ENCODE peak calls at places on chromosome 20, in ten cellular contexts. One of them, this sample, is unnamed.

GRCh38 chr20:23451956-23452487 is 654 bp downstream of the CST11 start:
- DNase-seq in neural progenitor cell: no peak
- DNase-seq in brain microvascular endothelial cell: no peak
- DNase-seq in CD8-positive, alpha-beta T cell: no peak
- DNase-seq in H7: no peak
- DNase-seq in BJ: no peak
- DNase-seq in vagina: no peak
- DNase-seq in GM23248: no peak
- DNase-seq in body of pancreas: no peak
- DNase-seq in AG09309: no peak
- DNase-seq in this sample: no peak

GRCh38 chr20:47785900-47786762 is 850 bp upstream of the SULF2 start:
- DNase-seq in neural progenitor cell: peak
- DNase-seq in brain microvascular endothelial cell: peak
- DNase-seq in CD8-positive, alpha-beta T cell: no peak
- DNase-seq in H7: peak
- DNase-seq in BJ: no peak
- DNase-seq in vagina: no peak
- DNase-seq in GM23248: peak
- DNase-seq in body of pancreas: peak
- DNase-seq in AG09309: peak
- DNase-seq in this sample: peak

GRCh38 chr20:56631318-56631989 is 2.3 kb downstream of the TFAP2C start:
- DNase-seq in neural progenitor cell: peak
- DNase-seq in brain microvascular endothelial cell: no peak
- DNase-seq in CD8-positive, alpha-beta T cell: no peak
- DNase-seq in H7: peak
- DNase-seq in BJ: no peak
- DNase-seq in vagina: no peak
- DNase-seq in GM23248: no peak
- DNase-seq in body of pancreas: no peak
- DNase-seq in AG09309: no peak
- DNase-seq in this sample: no peak

GRCh38 chr20:61802721-61803311 is 262.9 kb downstream of the TAF4 start:
- DNase-seq in neural progenitor cell: peak
- DNase-seq in brain microvascular endothelial cell: no peak
- DNase-seq in CD8-positive, alpha-beta T cell: no peak
- DNase-seq in H7: peak
- DNase-seq in BJ: no peak
- DNase-seq in vagina: no peak
- DNase-seq in GM23248: no peak
- DNase-seq in body of pancreas: no peak
- DNase-seq in AG09309: no peak
- DNase-seq in this sample: no peak

GRCh38 chr20:20411841-20412240 is 43.9 kb downstream of the INSM1 start:
- DNase-seq in neural progenitor cell: no peak
- DNase-seq in brain microvascular endothelial cell: no peak
- DNase-seq in CD8-positive, alpha-beta T cell: no peak
- DNase-seq in H7: no peak
- DNase-seq in BJ: no peak
- DNase-seq in vagina: no peak
- DNase-seq in GM23248: no peak
- DNase-seq in body of pancreas: no peak
- DNase-seq in AG09309: no peak
- DNase-seq in this sample: no peak

GRCh38 chr20:24651973-24652340 is 182.5 kb downstream of the SYNDIG1 start:
- DNase-seq in neural progenitor cell: no peak
- DNase-seq in brain microvascular endothelial cell: no peak
- DNase-seq in CD8-positive, alpha-beta T cell: no peak
- DNase-seq in H7: no peak
- DNase-seq in BJ: no peak
- DNase-seq in vagina: no peak
- DNase-seq in GM23248: no peak
- DNase-seq in body of pancreas: no peak
- DNase-seq in AG09309: no peak
- DNase-seq in this sample: no peak

GRCh38 chr20:13009682-13010406 is 1.1 kb downstream of the SPTLC3 start:
- DNase-seq in neural progenitor cell: no peak
- DNase-seq in brain microvascular endothelial cell: peak
- DNase-seq in CD8-positive, alpha-beta T cell: no peak
- DNase-seq in H7: no peak
- DNase-seq in BJ: peak
- DNase-seq in vagina: no peak
- DNase-seq in GM23248: peak
- DNase-seq in body of pancreas: peak
- DNase-seq in AG09309: peak
- DNase-seq in this sample: peak

GRCh38 chr20:36728986-36729385 is 16.9 kb downstream of the NDRG3 start:
- DNase-seq in neural progenitor cell: peak
- DNase-seq in brain microvascular endothelial cell: peak
- DNase-seq in CD8-positive, alpha-beta T cell: no peak
- DNase-seq in H7: peak
- DNase-seq in BJ: no peak
- DNase-seq in vagina: no peak
- DNase-seq in GM23248: peak
- DNase-seq in body of pancreas: no peak
- DNase-seq in AG09309: no peak
- DNase-seq in this sample: peak

GRCh38 chr20:63552481-63553249 is 1.3 kb upstream of the FNDC11 start:
- DNase-seq in neural progenitor cell: no peak
- DNase-seq in brain microvascular endothelial cell: no peak
- DNase-seq in CD8-positive, alpha-beta T cell: peak
- DNase-seq in H7: no peak
- DNase-seq in BJ: no peak
- DNase-seq in vagina: no peak
- DNase-seq in GM23248: no peak
- DNase-seq in body of pancreas: no peak
- DNase-seq in AG09309: no peak
- DNase-seq in this sample: no peak

GRCh38 chr20:63553251-63553932 is 567 bp upstream of the FNDC11 start:
- DNase-seq in neural progenitor cell: peak
- DNase-seq in brain microvascular endothelial cell: peak
- DNase-seq in CD8-positive, alpha-beta T cell: peak
- DNase-seq in H7: peak
- DNase-seq in BJ: no peak
- DNase-seq in vagina: no peak
- DNase-seq in GM23248: peak
- DNase-seq in body of pancreas: peak
- DNase-seq in AG09309: no peak
- DNase-seq in this sample: peak

GRCh38 chr20:63555661-63556381 is 1.9 kb downstream of the FNDC11 start:
- DNase-seq in neural progenitor cell: no peak
- DNase-seq in brain microvascular endothelial cell: no peak
- DNase-seq in CD8-positive, alpha-beta T cell: no peak
- DNase-seq in H7: no peak
- DNase-seq in BJ: no peak
- DNase-seq in vagina: no peak
- DNase-seq in GM23248: no peak
- DNase-seq in body of pancreas: no peak
- DNase-seq in AG09309: no peak
- DNase-seq in this sample: no peak

GRCh38 chr20:63553933-63554290 is at the start of gene FNDC11:
- DNase-seq in neural progenitor cell: peak
- DNase-seq in brain microvascular endothelial cell: no peak
- DNase-seq in CD8-positive, alpha-beta T cell: no peak
- DNase-seq in H7: peak
- DNase-seq in BJ: no peak
- DNase-seq in vagina: no peak
- DNase-seq in GM23248: peak
- DNase-seq in body of pancreas: no peak
- DNase-seq in AG09309: no peak
- DNase-seq in this sample: no peak

DNA sequence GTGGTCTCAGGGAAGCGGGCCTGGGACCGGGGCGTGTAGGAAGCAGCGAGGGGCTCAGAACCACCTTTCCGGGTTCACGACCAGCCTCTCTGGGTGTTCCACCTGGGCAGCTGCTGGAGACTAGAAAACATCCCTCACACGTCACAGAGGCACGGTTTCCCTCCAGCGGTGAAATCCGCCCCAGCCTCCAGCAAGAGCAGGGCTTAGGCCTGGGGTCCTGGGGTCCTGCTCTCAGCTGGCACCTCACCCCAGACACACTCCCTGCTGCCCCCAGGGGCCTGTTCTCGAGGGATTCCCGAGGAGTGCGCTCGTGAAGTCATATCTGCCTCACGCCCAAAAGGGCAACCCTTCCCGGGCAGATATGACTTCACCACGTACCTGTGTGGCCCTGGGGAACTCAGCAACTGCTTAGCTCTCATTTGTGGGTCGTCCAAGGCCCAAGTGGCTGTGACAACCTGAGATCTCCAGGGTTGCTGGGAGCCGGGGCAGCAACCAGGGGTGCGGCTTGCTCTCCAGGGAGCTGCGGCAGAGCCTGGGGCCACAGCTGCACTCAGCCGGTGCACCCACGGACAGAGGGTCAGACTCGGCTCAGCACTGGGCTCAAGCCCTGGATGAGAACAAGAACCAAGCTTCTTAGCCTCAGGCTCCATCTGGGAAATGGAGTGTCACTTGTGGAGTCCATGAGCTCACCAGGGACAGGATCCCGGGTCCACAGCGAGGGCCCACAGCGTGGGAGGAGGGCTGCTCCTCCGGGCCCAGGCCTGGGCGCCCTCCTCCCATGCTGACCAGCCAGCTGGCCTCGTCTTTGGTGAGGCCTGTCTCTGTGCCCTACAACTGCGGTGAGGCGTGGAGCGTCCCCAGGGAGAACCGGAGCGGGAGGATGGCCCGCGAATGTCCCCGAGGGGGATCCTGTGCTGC is 661 bp downstream of the FNDC11 start:
- DNase-seq in neural progenitor cell: peak
- DNase-seq in brain microvascular endothelial cell: no peak
- DNase-seq in CD8-positive, alpha-beta T cell: no peak
- DNase-seq in H7: peak
- DNase-seq in BJ: no peak
- DNase-seq in vagina: no peak
- DNase-seq in GM23248: no peak
- DNase-seq in body of pancreas: no peak
- DNase-seq in AG09309: no peak
- DNase-seq in this sample: no peak
- H3K4me3 ChIP-seq in neural progenitor cell: peak
- H3K4me3 ChIP-seq in brain microvascular endothelial cell: no peak
- H3K4me3 ChIP-seq in CD8-positive, alpha-beta T cell: peak
- H3K4me3 ChIP-seq in H7: peak
- H3K4me3 ChIP-seq in BJ: peak
- H3K4me3 ChIP-seq in vagina: peak
- H3K4me3 ChIP-seq in GM23248: peak
- H3K4me3 ChIP-seq in body of pancreas: no peak
- H3K4me3 ChIP-seq in AG09309: peak
- H3K4me3 ChIP-seq in this sample: peak

GRCh38 chr20:50762435-50763201 is 31.2 kb downstream of the PARD6B start:
- DNase-seq in neural progenitor cell: no peak
- DNase-seq in brain microvascular endothelial cell: peak
- DNase-seq in CD8-positive, alpha-beta T cell: peak
- DNase-seq in H7: no peak
- DNase-seq in BJ: no peak
- DNase-seq in vagina: peak
- DNase-seq in GM23248: peak
- DNase-seq in body of pancreas: peak
- DNase-seq in AG09309: peak
- DNase-seq in this sample: peak
- H3K4me3 ChIP-seq in neural progenitor cell: no peak
- H3K4me3 ChIP-seq in brain microvascular endothelial cell: no peak
- H3K4me3 ChIP-seq in CD8-positive, alpha-beta T cell: no peak
- H3K4me3 ChIP-seq in H7: no peak
- H3K4me3 ChIP-seq in BJ: no peak
- H3K4me3 ChIP-seq in vagina: no peak
- H3K4me3 ChIP-seq in GM23248: peak
- H3K4me3 ChIP-seq in body of pancreas: no peak
- H3K4me3 ChIP-seq in AG09309: no peak
- H3K4me3 ChIP-seq in this sample: no peak

GRCh38 chr20:59996112-59996511 is 37.9 kb downstream of the CDH26 start:
- DNase-seq in neural progenitor cell: no peak
- DNase-seq in brain microvascular endothelial cell: no peak
- DNase-seq in CD8-positive, alpha-beta T cell: no peak
- DNase-seq in H7: no peak
- DNase-seq in BJ: no peak
- DNase-seq in vagina: no peak
- DNase-seq in GM23248: no peak
- DNase-seq in body of pancreas: no peak
- DNase-seq in AG09309: no peak
- DNase-seq in this sample: no peak

GRCh38 chr20:59992531-59992930 is 34.3 kb downstream of the CDH26 start:
- DNase-seq in neural progenitor cell: no peak
- DNase-seq in brain microvascular endothelial cell: no peak
- DNase-seq in CD8-positive, alpha-beta T cell: no peak
- DNase-seq in H7: no peak
- DNase-seq in BJ: no peak
- DNase-seq in vagina: no peak
- DNase-seq in GM23248: peak
- DNase-seq in body of pancreas: no peak
- DNase-seq in AG09309: no peak
- DNase-seq in this sample: no peak

GRCh38 chr20:59997886-59998285 is 39.7 kb downstream of the CDH26 start:
- DNase-seq in neural progenitor cell: no peak
- DNase-seq in brain microvascular endothelial cell: no peak
- DNase-seq in CD8-positive, alpha-beta T cell: no peak
- DNase-seq in H7: no peak
- DNase-seq in BJ: no peak
- DNase-seq in vagina: no peak
- DNase-seq in GM23248: no peak
- DNase-seq in body of pancreas: no peak
- DNase-seq in AG09309: no peak
- DNase-seq in this sample: no peak

GRCh38 chr20:59993736-59994484 is 35.7 kb downstream of the CDH26 start:
- DNase-seq in neural progenitor cell: peak
- DNase-seq in brain microvascular endothelial cell: no peak
- DNase-seq in CD8-positive, alpha-beta T cell: no peak
- DNase-seq in H7: peak
- DNase-seq in BJ: no peak
- DNase-seq in vagina: no peak
- DNase-seq in GM23248: no peak
- DNase-seq in body of pancreas: no peak
- DNase-seq in AG09309: no peak
- DNase-seq in this sample: no peak

DNA sequence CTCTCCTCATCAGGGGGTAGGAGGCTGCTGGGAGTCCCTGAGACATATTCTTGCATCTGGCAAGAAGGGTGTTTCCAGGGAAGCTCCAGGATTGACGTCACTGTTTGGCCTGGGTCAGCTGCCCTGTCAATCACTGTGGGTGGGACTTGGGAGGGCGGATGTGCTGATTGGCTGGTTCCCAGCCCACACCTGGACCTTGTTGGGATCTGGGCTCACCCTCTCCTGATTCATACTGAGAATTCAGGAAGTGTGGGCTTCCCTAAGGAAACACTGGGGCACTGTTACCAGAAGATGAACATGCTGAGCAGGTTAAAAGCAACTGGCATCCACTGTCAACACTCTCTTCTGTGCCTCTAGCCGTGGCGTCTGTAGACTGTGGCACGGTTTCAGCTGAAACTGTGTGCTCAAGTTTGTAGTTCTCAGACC is 36.5 kb downstream of the CDH26 start:
- DNase-seq in neural progenitor cell: peak
- DNase-seq in brain microvascular endothelial cell: no peak
- DNase-seq in CD8-positive, alpha-beta T cell: no peak
- DNase-seq in H7: peak
- DNase-seq in BJ: no peak
- DNase-seq in vagina: no peak
- DNase-seq in GM23248: peak
- DNase-seq in body of pancreas: peak
- DNase-seq in AG09309: no peak
- DNase-seq in this sample: peak
- H3K4me3 ChIP-seq in neural progenitor cell: peak
- H3K4me3 ChIP-seq in brain microvascular endothelial cell: no peak
- H3K4me3 ChIP-seq in CD8-positive, alpha-beta T cell: no peak
- H3K4me3 ChIP-seq in H7: peak
- H3K4me3 ChIP-seq in BJ: no peak
- H3K4me3 ChIP-seq in vagina: no peak
- H3K4me3 ChIP-seq in GM23248: no peak
- H3K4me3 ChIP-seq in body of pancreas: no peak
- H3K4me3 ChIP-seq in AG09309: no peak
- H3K4me3 ChIP-seq in this sample: no peak

DNA sequence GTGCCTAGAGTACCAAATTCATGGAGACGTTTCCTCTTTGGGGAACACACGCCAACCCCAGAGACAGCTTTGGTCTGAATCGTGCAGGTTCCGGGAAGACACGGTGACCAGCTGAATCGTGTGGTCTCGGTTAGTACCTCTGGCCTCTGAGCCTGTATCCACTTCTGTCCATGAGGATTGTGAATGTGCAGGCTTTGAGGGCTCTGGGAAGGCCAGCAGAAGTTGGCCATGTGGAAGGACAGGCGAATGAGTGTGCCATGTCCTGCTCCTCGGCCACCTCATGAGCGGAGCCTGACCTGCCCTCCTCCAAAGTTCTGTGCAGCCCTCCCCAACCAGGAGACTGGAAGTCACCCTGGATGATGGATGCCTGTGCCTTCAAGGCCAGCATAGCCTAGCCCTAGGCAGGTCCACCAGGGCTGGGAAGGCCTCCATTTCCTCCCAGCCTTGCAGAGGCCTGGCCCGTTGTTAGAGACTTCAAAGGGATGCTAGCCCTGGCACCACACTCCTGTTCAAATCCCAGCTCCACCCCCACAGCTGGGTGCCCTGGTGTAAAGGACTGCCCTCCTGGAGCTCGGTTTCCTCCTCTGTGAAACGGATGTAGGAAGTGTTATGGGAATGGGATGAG is 1.7 kb upstream of the TMEM74B start:
- DNase-seq in neural progenitor cell: no peak
- DNase-seq in brain microvascular endothelial cell: no peak
- DNase-seq in CD8-positive, alpha-beta T cell: no peak
- DNase-seq in H7: no peak
- DNase-seq in BJ: no peak
- DNase-seq in vagina: no peak
- DNase-seq in GM23248: no peak
- DNase-seq in body of pancreas: no peak
- DNase-seq in AG09309: no peak
- DNase-seq in this sample: no peak
- H3K4me3 ChIP-seq in neural progenitor cell: no peak
- H3K4me3 ChIP-seq in brain microvascular endothelial cell: no peak
- H3K4me3 ChIP-seq in CD8-positive, alpha-beta T cell: no peak
- H3K4me3 ChIP-seq in H7: no peak
- H3K4me3 ChIP-seq in BJ: no peak
- H3K4me3 ChIP-seq in vagina: no peak
- H3K4me3 ChIP-seq in GM23248: no peak
- H3K4me3 ChIP-seq in body of pancreas: no peak
- H3K4me3 ChIP-seq in AG09309: no peak
- H3K4me3 ChIP-seq in this sample: no peak

This sample was measured in fibroblast of the aortic adventitia.